ENCODE peak calls at places on chromosomes 5 and 9, in ten cellular contexts. U is lower lobe of right lung, M is H9, G is A549, W is esophagus squamous epithelium, T is kidney, D is choroid plexus epithelial cell, P is B cell, X is PC-9, V is body of pancreas. N is an unnamed sample.

GRCh38 chr9:127283917-127284316 is 19.3 kb downstream of the GARNL3 start:
- DNase-seq in U (no peak), M (no peak), G (peak), W (no peak), T (no peak), D (peak), P (no peak), X (no peak), V (peak), N (no peak)

GRCh38 chr9:97866300-97866699 is 13.3 kb downstream of the FOXE1 start:
- DNase-seq in U (no peak), M (no peak), G (no peak), W (no peak), T (no peak), D (no peak), P (no peak), X (no peak), V (no peak), N (no peak)

GRCh38 chr5:146466521-146467349 is 19.6 kb downstream of the TCERG1 start:
- DNase-seq in U (no peak), M (no peak), G (peak), W (no peak), T (no peak), D (peak), P (no peak), X (no peak), V (no peak), N (no peak)

GRCh38 chr5:127838661-127839060 is 135.5 kb downstream of the CCDC192 start:
- DNase-seq in U (no peak), M (peak), G (no peak), W (no peak), T (no peak), D (peak), P (no peak), X (no peak), V (no peak), N (no peak)

GRCh38 chr5:44603496-44604272 is 205.1 kb upstream of the MRPS30 start:
- DNase-seq in U (no peak), M (peak), G (no peak), W (no peak), T (no peak), D (no peak), P (no peak), X (no peak), V (no peak), N (no peak)

GRCh38 chr5:173468821-173469251 is 140.6 kb upstream of the STC2 start:
- DNase-seq in U (no peak), M (no peak), G (no peak), W (no peak), T (no peak), D (peak), P (no peak), X (peak), V (no peak), N (no peak)

GRCh38 chr9:91067306-91067860 is 265.8 kb downstream of the SYK start:
- DNase-seq in U (no peak), M (no peak), G (no peak), W (no peak), T (no peak), D (no peak), P (no peak), X (no peak), V (no peak), N (no peak)

GRCh38 chr5:88889165-88890069 is 6.4 kb upstream of the MEF2C start:
- DNase-seq in U (peak), M (peak), G (no peak), W (peak), T (peak), D (peak), P (no peak), X (no peak), V (peak), N (no peak)

GRCh38 chr9:121987312-121987711 is 105.8 kb downstream of the TTLL11 start:
- DNase-seq in U (no peak), M (no peak), G (no peak), W (no peak), T (no peak), D (no peak), P (no peak), X (no peak), V (no peak), N (no peak)

GRCh38 chr5:137091473-137091872 is 407.7 kb downstream of the SPOCK1 start:
- DNase-seq in U (no peak), M (peak), G (no peak), W (no peak), T (no peak), D (no peak), P (no peak), X (no peak), V (no peak), N (no peak)

GRCh38 chr9:86997158-86997557 is 49.9 kb upstream of the GAS1 start:
- DNase-seq in U (no peak), M (peak), G (no peak), W (no peak), T (no peak), D (peak), P (no peak), X (no peak), V (peak), N (no peak)
- TF ChIP-seq CTCF in U (no peak), M (peak), G (no peak), W (no peak), T (peak), D (peak), P (no peak), X (no peak), V (no peak), N (no peak)

GRCh38 chr5:38208782-38209378 is 49.5 kb upstream of the EGFLAM start:
- DNase-seq in U (no peak), M (peak), G (peak), W (no peak), T (no peak), D (peak), P (no peak), X (peak), V (no peak), N (peak)
- TF ChIP-seq CTCF in U (peak), M (peak), G (peak), W (no peak), T (peak), D (peak), P (no peak), X (peak), V (peak), N (peak)

DNA sequence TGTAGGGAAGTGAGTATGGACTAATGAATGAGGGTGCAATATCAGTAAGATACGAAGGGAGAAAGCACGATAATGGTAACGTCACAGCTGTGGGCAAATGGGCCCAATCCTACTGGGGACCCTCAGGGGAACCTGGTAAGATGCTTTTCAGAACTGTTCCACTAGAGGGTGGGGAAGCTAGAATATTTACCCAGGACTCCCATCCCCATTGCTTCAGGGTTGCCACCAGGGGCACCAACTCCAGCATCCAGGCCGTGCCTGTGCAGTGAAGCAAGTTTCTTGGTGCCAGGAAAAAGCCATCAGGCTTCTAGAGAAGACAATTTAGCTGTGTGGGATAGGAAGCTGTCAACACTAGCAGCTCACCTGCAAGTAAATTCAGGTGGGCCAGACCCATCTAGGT is 409.3 kb downstream of the AGTPBP1 start:
- DNase-seq in U (no peak), M (peak), G (peak), W (no peak), T (no peak), D (no peak), P (no peak), X (no peak), V (no peak), N (no peak)
- TF ChIP-seq CTCF in U (no peak), M (peak), G (no peak), W (no peak), T (no peak), D (no peak), P (no peak), X (no peak), V (no peak), N (peak)

GRCh38 chr9:120921751-120922181 is 4.8 kb downstream of the TRAF1 start:
- DNase-seq in U (no peak), M (no peak), G (no peak), W (no peak), T (no peak), D (no peak), P (no peak), X (no peak), V (no peak), N (no peak)
- TF ChIP-seq CTCF in U (no peak), M (no peak), G (no peak), W (no peak), T (no peak), D (peak), P (no peak), X (no peak), V (no peak), N (no peak)

GRCh38 chr5:102794677-102795331 is 39.7 kb downstream of the PAM start:
- DNase-seq in U (no peak), M (peak), G (no peak), W (no peak), T (no peak), D (no peak), P (no peak), X (no peak), V (no peak), N (no peak)

GRCh38 chr5:102789469-102789868 is 34.4 kb downstream of the PAM start:
- DNase-seq in U (no peak), M (no peak), G (no peak), W (no peak), T (no peak), D (no peak), P (no peak), X (no peak), V (no peak), N (no peak)

GRCh38 chr5:102795546-102795945 is 40.4 kb downstream of the PAM start:
- DNase-seq in U (no peak), M (no peak), G (no peak), W (no peak), T (no peak), D (no peak), P (no peak), X (no peak), V (no peak), N (no peak)

GRCh38 chr5:102794047-102794446 is 38.9 kb downstream of the PAM start:
- DNase-seq in U (no peak), M (no peak), G (no peak), W (no peak), T (no peak), D (no peak), P (no peak), X (no peak), V (no peak), N (no peak)

DNA sequence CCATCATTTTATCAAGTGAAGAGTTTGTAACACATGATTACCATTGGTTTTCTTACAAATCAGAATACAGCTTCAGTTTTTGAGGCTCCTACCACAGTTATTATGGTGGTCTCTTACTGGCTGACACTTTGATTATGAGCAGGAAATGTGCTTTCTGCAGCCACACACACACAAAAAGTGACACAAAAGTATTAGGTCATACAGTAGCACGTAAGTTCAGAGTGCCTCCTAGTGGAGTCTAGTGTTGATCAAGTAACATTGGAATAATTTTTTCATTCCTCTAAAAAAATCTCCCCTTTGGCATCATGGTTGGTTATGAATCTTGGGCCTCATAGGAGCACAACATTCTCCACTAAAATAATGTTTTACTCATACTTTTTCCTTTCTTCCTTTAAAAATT is 37.6 kb downstream of the PAM start:
- DNase-seq in U (no peak), M (no peak), G (peak), W (no peak), T (no peak), D (peak), P (no peak), X (no peak), V (no peak), N (no peak)
- TF ChIP-seq CTCF in U (no peak), M (peak), G (peak), W (no peak), T (peak), D (peak), P (peak), X (no peak), V (peak), N (peak)

GRCh38 chr5:151492729-151493128 is 45.3 kb downstream of the SLC36A1 start:
- DNase-seq in U (no peak), M (no peak), G (no peak), W (no peak), T (no peak), D (peak), P (no peak), X (no peak), V (no peak), N (no peak)

GRCh38 chr5:151491059-151491458 is 43.7 kb downstream of the SLC36A1 start:
- DNase-seq in U (no peak), M (no peak), G (no peak), W (no peak), T (no peak), D (no peak), P (no peak), X (no peak), V (no peak), N (no peak)

GRCh38 chr5:151487544-151487943 is 40.1 kb downstream of the SLC36A1 start:
- DNase-seq in U (no peak), M (no peak), G (no peak), W (no peak), T (no peak), D (no peak), P (no peak), X (no peak), V (no peak), N (no peak)

GRCh38 chr5:151493599-151494136 is 46.3 kb downstream of the SLC36A1 start:
- DNase-seq in U (no peak), M (no peak), G (no peak), W (no peak), T (no peak), D (no peak), P (no peak), X (no peak), V (no peak), N (no peak)

GRCh38 chr5:151490617-151491016 is 43.2 kb downstream of the SLC36A1 start:
- DNase-seq in U (no peak), M (no peak), G (no peak), W (no peak), T (no peak), D (no peak), P (no peak), X (no peak), V (no peak), N (no peak)
- TF ChIP-seq CTCF in U (no peak), M (no peak), G (no peak), W (no peak), T (no peak), D (no peak), P (no peak), X (no peak), V (no peak), N (no peak)

GRCh38 chr9:77793909-77794308 is 145.8 kb upstream of the GNA14 start:
- DNase-seq in U (no peak), M (no peak), G (no peak), W (no peak), T (no peak), D (no peak), P (no peak), X (peak), V (no peak), N (peak)
- TF ChIP-seq CTCF in U (peak), M (no peak), G (no peak), W (no peak), T (no peak), D (peak), P (no peak), X (no peak), V (no peak), N (no peak)

DNA sequence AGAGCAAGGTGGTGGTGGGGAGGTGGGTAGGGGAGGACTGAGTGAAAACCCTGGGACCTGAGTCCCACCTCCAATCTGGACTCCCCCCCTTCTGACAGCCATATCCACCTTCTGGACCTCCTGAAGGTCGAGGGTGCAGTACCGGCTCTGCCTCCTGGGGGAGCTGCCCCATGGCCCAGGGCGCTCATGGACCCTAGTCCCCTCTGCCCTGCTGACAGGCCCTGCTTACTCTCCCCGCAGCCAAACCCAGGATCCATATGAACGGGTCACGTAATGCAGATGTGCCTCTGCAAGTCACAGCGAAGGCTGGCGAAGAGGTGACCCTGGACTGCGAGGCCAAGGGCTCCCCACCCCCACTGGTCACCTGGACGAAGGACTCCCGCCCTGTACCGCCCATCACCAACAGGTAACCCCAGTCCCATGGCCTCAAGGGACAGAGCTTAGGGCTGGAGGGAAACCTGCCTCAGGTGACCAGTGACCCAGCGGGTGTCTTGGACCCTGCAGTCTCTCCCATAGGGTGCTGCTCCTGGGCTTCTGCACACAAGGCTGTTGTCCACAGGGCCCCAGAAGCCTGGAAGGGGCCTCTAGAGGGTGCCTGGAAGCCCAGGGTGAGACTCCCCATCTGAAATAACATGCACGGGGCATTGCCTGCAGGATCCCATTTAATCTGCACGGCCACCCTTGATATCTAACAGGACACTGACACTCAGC is 61.7 kb downstream of the HMCN2 start:
- DNase-seq in U (no peak), M (peak), G (peak), W (no peak), T (no peak), D (no peak), P (no peak), X (no peak), V (no peak), N (no peak)
- TF ChIP-seq CTCF in U (no peak), M (peak), G (peak), W (no peak), T (no peak), D (peak), P (peak), X (peak), V (no peak), N (peak)

DNA sequence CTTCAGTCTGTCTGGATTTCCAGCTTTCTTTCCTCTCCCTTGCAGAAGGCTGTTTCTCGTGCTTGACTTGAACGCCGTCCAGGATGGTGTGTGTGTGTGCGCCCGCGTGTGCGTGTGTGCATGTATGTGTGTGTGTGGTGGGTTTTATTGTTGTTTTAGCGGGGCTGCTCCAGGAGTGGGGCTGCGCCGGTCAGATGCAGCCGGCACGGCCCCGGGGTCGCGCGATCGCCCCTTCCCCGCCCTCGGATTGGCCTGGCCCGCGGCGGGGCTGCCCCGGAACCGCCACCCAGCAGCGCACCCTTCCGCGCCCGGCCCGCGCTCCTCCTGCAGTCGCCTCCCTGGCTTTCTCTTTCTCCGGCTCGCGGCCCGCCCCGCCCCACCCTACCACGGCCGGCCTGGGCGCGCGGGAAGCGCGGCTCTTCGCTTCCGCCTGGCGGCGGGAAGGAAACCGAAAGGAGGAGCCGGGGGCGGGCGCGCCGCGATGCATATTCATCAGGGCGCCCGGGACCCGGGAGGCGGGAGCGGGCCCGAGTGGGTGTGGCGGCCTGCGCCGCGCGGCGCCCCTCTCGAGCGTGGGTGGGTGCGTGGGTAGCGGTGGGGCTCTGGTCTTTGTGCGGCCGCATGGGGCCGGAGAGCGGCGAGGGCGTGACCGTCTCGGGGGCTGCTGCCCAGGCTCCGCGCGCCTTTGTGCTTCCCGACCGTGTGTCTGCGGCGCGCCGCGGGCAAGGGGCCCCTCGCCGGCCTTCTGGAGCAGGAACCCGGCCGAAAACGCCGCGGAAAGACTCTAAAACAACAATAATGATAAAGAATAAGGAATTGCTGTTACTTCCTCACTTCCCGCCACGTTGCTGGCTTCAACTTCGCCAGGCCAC is 8.5 kb upstream of the NFIB start:
- DNase-seq in U (peak), M (peak), G (peak), W (peak), T (peak), D (peak), P (peak), X (peak), V (peak), N (no peak)
- TF ChIP-seq CTCF in U (peak), M (peak), G (peak), W (peak), T (peak), D (peak), P (no peak), X (no peak), V (peak), N (peak)

N was measured in HFF-Myc.